ENCODE peak calls at places on chromosomes 13 and 19, in six cellular contexts. One of them, this sample, is unnamed.

GRCh38 chr13:92656103-92656502 is 570.5 kb upstream of the GPC6 start:
- DNase-seq in MCF 10A: no peak
- DNase-seq in cardiac muscle cell: no peak
- DNase-seq in hepatocyte: no peak
- DNase-seq in psoas muscle: no peak
- DNase-seq in heart left ventricle: no peak
- DNase-seq in this sample: no peak

GRCh38 chr19:14835011-14835410 is at the start of the genes OR7A5 and OR7C1:
- DNase-seq in MCF 10A: peak; percentile 6
- DNase-seq in cardiac muscle cell: peak; percentile 11
- DNase-seq in hepatocyte: no peak
- DNase-seq in psoas muscle: no peak
- DNase-seq in heart left ventricle: no peak
- DNase-seq in this sample: no peak

GRCh38 chr19:39645800-39646411 is 9.8 kb upstream of the LGALS16 start:
- DNase-seq in MCF 10A: peak; percentile 49
- DNase-seq in cardiac muscle cell: peak; percentile 30
- DNase-seq in hepatocyte: peak; percentile 44
- DNase-seq in psoas muscle: no peak
- DNase-seq in heart left ventricle: no peak
- DNase-seq in this sample: no peak

GRCh38 chr13:21032656-21033055 is 28.7 kb downstream of the LATS2 start:
- DNase-seq in MCF 10A: no peak
- DNase-seq in cardiac muscle cell: no peak
- DNase-seq in hepatocyte: no peak
- DNase-seq in psoas muscle: no peak
- DNase-seq in heart left ventricle: peak; percentile 24
- DNase-seq in this sample: no peak

GRCh38 chr13:113667771-113668490 is 912 bp downstream of the GRK1 start:
- DNase-seq in MCF 10A: no peak
- DNase-seq in cardiac muscle cell: no peak
- DNase-seq in hepatocyte: no peak
- DNase-seq in psoas muscle: no peak
- DNase-seq in heart left ventricle: peak; percentile 20
- DNase-seq in this sample: no peak

GRCh38 chr13:20249913-20250312 is 17.8 kb upstream of the GJB6 start:
- DNase-seq in MCF 10A: no peak
- DNase-seq in cardiac muscle cell: no peak
- DNase-seq in hepatocyte: no peak
- DNase-seq in psoas muscle: no peak
- DNase-seq in heart left ventricle: no peak
- DNase-seq in this sample: no peak

GRCh38 chr19:5336195-5336965 is 4.2 kb downstream of the PTPRS start:
- DNase-seq in MCF 10A: no peak
- DNase-seq in cardiac muscle cell: no peak
- DNase-seq in hepatocyte: no peak
- DNase-seq in psoas muscle: no peak
- DNase-seq in heart left ventricle: no peak
- DNase-seq in this sample: no peak

GRCh38 chr19:50290775-50291174 is 38.4 kb downstream of the KCNC3 start:
- DNase-seq in MCF 10A: no peak
- DNase-seq in cardiac muscle cell: no peak
- DNase-seq in hepatocyte: no peak
- DNase-seq in psoas muscle: no peak
- DNase-seq in heart left ventricle: no peak
- DNase-seq in this sample: no peak

GRCh38 chr19:40777795-40778044 is 327 bp upstream of the RAB4B start:
- DNase-seq in MCF 10A: no peak
- DNase-seq in cardiac muscle cell: no peak
- DNase-seq in hepatocyte: no peak
- DNase-seq in psoas muscle: no peak
- DNase-seq in heart left ventricle: no peak
- DNase-seq in this sample: no peak

GRCh38 chr13:51523082-51523518 is 61.2 kb upstream of the WDFY2 start:
- DNase-seq in MCF 10A: peak; percentile 96
- DNase-seq in cardiac muscle cell: peak; percentile 81
- DNase-seq in hepatocyte: no peak
- DNase-seq in psoas muscle: no peak
- DNase-seq in heart left ventricle: no peak
- DNase-seq in this sample: peak; percentile 18

GRCh38 chr13:44884076-44884729 is 105.1 kb downstream of the NUFIP1 start:
- DNase-seq in MCF 10A: peak; percentile 11
- DNase-seq in cardiac muscle cell: peak; percentile 77
- DNase-seq in hepatocyte: no peak
- DNase-seq in psoas muscle: no peak
- DNase-seq in heart left ventricle: no peak
- DNase-seq in this sample: no peak

GRCh38 chr13:108033800-108034707 is 181.3 kb downstream of the LIG4 start:
- DNase-seq in MCF 10A: peak; percentile 51
- DNase-seq in cardiac muscle cell: no peak
- DNase-seq in hepatocyte: no peak
- DNase-seq in psoas muscle: no peak
- DNase-seq in heart left ventricle: no peak
- DNase-seq in this sample: no peak

GRCh38 chr13:48344264-48344663 is 40.7 kb downstream of the RB1 start:
- DNase-seq in MCF 10A: no peak
- DNase-seq in cardiac muscle cell: no peak
- DNase-seq in hepatocyte: no peak
- DNase-seq in psoas muscle: no peak
- DNase-seq in heart left ventricle: no peak
- DNase-seq in this sample: no peak

GRCh38 chr13:62997696-62998095 is 1582.0 kb upstream of the PCDH20 start:
- DNase-seq in MCF 10A: no peak
- DNase-seq in cardiac muscle cell: no peak
- DNase-seq in hepatocyte: no peak
- DNase-seq in psoas muscle: no peak
- DNase-seq in heart left ventricle: no peak
- DNase-seq in this sample: no peak

GRCh38 chr19:30407310-30407709 is 35.1 kb downstream of the ZNF536 start:
- DNase-seq in MCF 10A: no peak
- DNase-seq in cardiac muscle cell: no peak
- DNase-seq in hepatocyte: no peak
- DNase-seq in psoas muscle: no peak
- DNase-seq in heart left ventricle: no peak
- DNase-seq in this sample: no peak

GRCh38 chr19:6540918-6541689 is 10.3 kb downstream of the TNFSF9 start:
- DNase-seq in MCF 10A: no peak
- DNase-seq in cardiac muscle cell: no peak
- DNase-seq in hepatocyte: no peak
- DNase-seq in psoas muscle: no peak
- DNase-seq in heart left ventricle: no peak
- DNase-seq in this sample: no peak

DNA sequence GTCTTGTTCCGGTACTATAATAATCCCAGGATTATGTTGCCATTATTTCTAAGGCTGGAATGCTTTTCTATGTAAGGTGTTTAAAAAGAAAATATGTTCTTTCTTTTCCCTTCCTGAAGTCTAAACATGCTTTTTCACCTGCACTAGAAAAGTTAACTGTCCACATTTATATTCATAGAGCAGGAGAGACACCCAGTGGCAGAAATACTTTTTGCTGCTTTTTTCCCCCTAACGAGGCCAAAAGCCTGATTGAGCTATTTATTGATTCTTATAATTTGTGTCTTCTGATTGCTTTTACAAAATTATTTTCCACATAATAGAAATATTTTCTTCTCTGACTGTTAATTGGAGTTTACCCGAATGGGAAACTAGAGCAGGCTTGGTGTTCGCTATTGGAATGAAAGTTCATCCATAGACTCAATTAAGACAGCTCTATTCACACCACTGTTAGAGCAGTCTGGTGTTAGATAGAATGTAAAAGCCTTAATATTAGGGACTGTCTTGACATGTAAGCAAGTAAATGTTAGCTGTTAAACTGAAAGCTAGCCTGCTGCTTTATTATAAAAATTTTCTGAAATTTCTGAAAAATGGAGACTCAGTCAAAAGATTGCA is 15.8 kb downstream of the GPR180 start:
- DNase-seq in MCF 10A: peak; percentile 54
- DNase-seq in cardiac muscle cell: peak; percentile 37
- DNase-seq in hepatocyte: peak; percentile 40
- DNase-seq in psoas muscle: no peak
- DNase-seq in heart left ventricle: no peak
- DNase-seq in this sample: no peak
- TF ChIP-seq CTCF in MCF 10A: peak; percentile 70
- TF ChIP-seq CTCF in cardiac muscle cell: peak; percentile 56
- TF ChIP-seq CTCF in hepatocyte: peak; percentile 76
- TF ChIP-seq CTCF in psoas muscle: peak; percentile 66
- TF ChIP-seq CTCF in heart left ventricle: peak; percentile 73
- TF ChIP-seq CTCF in this sample: peak; percentile 42

GRCh38 chr19:56121180-56122167 is at the start of gene ZNF787:
- DNase-seq in MCF 10A: peak; percentile 97
- DNase-seq in cardiac muscle cell: peak; percentile 99
- DNase-seq in hepatocyte: peak; percentile 99
- DNase-seq in psoas muscle: peak; percentile 99
- DNase-seq in heart left ventricle: peak; percentile 100
- DNase-seq in this sample: peak; percentile 65
- TF ChIP-seq CTCF in MCF 10A: no peak
- TF ChIP-seq CTCF in cardiac muscle cell: no peak
- TF ChIP-seq CTCF in hepatocyte: no peak
- TF ChIP-seq CTCF in psoas muscle: no peak
- TF ChIP-seq CTCF in heart left ventricle: no peak
- TF ChIP-seq CTCF in this sample: no peak

GRCh38 chr13:30422056-30422914 is at the start of gene UBE2L5:
- DNase-seq in MCF 10A: peak; percentile 76
- DNase-seq in cardiac muscle cell: peak; percentile 84
- DNase-seq in hepatocyte: peak; percentile 90
- DNase-seq in psoas muscle: peak; percentile 83
- DNase-seq in heart left ventricle: peak; percentile 82
- DNase-seq in this sample: no peak
- TF ChIP-seq CTCF in MCF 10A: no peak
- TF ChIP-seq CTCF in cardiac muscle cell: no peak
- TF ChIP-seq CTCF in hepatocyte: no peak
- TF ChIP-seq CTCF in psoas muscle: no peak
- TF ChIP-seq CTCF in heart left ventricle: no peak
- TF ChIP-seq CTCF in this sample: no peak

DNA sequence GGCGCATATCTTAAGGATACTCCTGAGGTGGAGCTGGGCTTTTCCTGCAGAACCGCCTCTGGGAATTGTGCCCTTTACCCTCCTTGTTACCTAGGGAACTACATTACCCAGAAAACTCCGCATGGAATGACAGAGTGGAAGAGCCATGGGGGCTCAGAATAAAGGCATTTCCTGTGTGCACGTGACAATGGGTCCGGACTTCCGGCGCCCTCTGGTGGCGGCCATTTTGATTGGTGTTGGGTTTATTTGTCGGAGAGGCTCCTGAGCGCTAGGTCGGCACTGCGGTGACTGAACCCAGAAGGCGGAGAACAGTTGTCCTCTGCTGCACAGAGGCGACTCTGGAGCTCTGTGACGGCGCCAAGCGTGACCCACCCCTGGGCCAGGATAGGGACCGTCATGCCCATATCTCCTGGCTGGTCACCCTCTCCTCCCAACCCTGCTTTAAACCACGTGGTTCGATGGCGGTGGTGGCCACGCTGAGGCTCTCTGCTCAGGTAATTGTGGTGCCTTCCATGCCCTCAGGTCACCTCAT is at the start of gene ZNF587B:
- DNase-seq in MCF 10A: peak; percentile 11
- DNase-seq in cardiac muscle cell: peak; percentile 92
- DNase-seq in hepatocyte: peak; percentile 90
- DNase-seq in psoas muscle: peak; percentile 60
- DNase-seq in heart left ventricle: peak; percentile 72
- DNase-seq in this sample: no peak
- TF ChIP-seq CTCF in MCF 10A: peak; percentile 23
- TF ChIP-seq CTCF in cardiac muscle cell: peak; percentile 42
- TF ChIP-seq CTCF in hepatocyte: peak; percentile 45
- TF ChIP-seq CTCF in psoas muscle: peak; percentile 39
- TF ChIP-seq CTCF in heart left ventricle: peak; percentile 52
- TF ChIP-seq CTCF in this sample: peak; percentile 48

GRCh38 chr13:65613004-65613403 is 1617.1 kb downstream of the PCDH9 start:
- DNase-seq in MCF 10A: no peak
- DNase-seq in cardiac muscle cell: no peak
- DNase-seq in hepatocyte: no peak
- DNase-seq in psoas muscle: no peak
- DNase-seq in heart left ventricle: no peak
- DNase-seq in this sample: no peak
- TF ChIP-seq CTCF in MCF 10A: peak; percentile 22
- TF ChIP-seq CTCF in cardiac muscle cell: peak; percentile 15
- TF ChIP-seq CTCF in hepatocyte: no peak
- TF ChIP-seq CTCF in psoas muscle: no peak
- TF ChIP-seq CTCF in heart left ventricle: no peak
- TF ChIP-seq CTCF in this sample: no peak

GRCh38 chr19:1230585-1231489 is 7.0 kb downstream of the CBARP start:
- DNase-seq in MCF 10A: no peak
- DNase-seq in cardiac muscle cell: no peak
- DNase-seq in hepatocyte: no peak
- DNase-seq in psoas muscle: no peak
- DNase-seq in heart left ventricle: no peak
- DNase-seq in this sample: no peak
- TF ChIP-seq CTCF in MCF 10A: no peak
- TF ChIP-seq CTCF in cardiac muscle cell: no peak
- TF ChIP-seq CTCF in hepatocyte: no peak
- TF ChIP-seq CTCF in psoas muscle: no peak
- TF ChIP-seq CTCF in heart left ventricle: no peak
- TF ChIP-seq CTCF in this sample: no peak

GRCh38 chr13:67366533-67366932 is 136.4 kb upstream of the PCDH9 start:
- DNase-seq in MCF 10A: peak; percentile 26
- DNase-seq in cardiac muscle cell: peak; percentile 52
- DNase-seq in hepatocyte: peak; percentile 22
- DNase-seq in psoas muscle: no peak
- DNase-seq in heart left ventricle: no peak
- DNase-seq in this sample: no peak
- TF ChIP-seq CTCF in MCF 10A: peak; percentile 7
- TF ChIP-seq CTCF in cardiac muscle cell: peak; percentile 35
- TF ChIP-seq CTCF in hepatocyte: no peak
- TF ChIP-seq CTCF in psoas muscle: no peak
- TF ChIP-seq CTCF in heart left ventricle: no peak
- TF ChIP-seq CTCF in this sample: peak; percentile 23

DNA sequence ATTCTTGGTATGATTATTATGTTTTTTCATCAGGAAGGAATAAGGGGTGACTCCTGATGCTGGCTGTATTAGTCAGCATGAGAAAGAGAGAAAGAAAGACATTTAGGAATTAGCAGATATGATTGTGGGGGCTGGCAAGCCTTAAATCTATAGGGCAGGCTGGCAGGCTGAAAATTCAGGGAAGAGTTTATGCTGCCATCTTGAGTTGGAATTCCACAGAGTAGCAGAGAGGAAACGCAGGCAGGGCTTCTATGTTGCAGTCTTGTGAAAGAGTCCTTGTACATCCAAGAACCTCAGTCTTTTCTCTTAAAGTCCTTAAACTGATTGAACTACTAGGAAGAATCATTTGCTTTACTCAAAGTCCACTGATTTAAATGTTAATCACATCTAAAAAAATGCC is 262.7 kb upstream of the SLC10A2 start:
- DNase-seq in MCF 10A: no peak
- DNase-seq in cardiac muscle cell: peak; percentile 18
- DNase-seq in hepatocyte: no peak
- DNase-seq in psoas muscle: no peak
- DNase-seq in heart left ventricle: no peak
- DNase-seq in this sample: no peak
- TF ChIP-seq CTCF in MCF 10A: no peak
- TF ChIP-seq CTCF in cardiac muscle cell: no peak
- TF ChIP-seq CTCF in hepatocyte: no peak
- TF ChIP-seq CTCF in psoas muscle: no peak
- TF ChIP-seq CTCF in heart left ventricle: no peak
- TF ChIP-seq CTCF in this sample: no peak

GRCh38 chr13:111050539-111050879 is 64.6 kb upstream of the ARHGEF7 start:
- DNase-seq in MCF 10A: no peak
- DNase-seq in cardiac muscle cell: no peak
- DNase-seq in hepatocyte: no peak
- DNase-seq in psoas muscle: no peak
- DNase-seq in heart left ventricle: no peak
- DNase-seq in this sample: no peak
- TF ChIP-seq CTCF in MCF 10A: no peak
- TF ChIP-seq CTCF in cardiac muscle cell: no peak
- TF ChIP-seq CTCF in hepatocyte: no peak
- TF ChIP-seq CTCF in psoas muscle: no peak
- TF ChIP-seq CTCF in heart left ventricle: no peak
- TF ChIP-seq CTCF in this sample: no peak

This sample was measured in kidney epithelial cell.